ENCODE peak calls at places on chromosomes 12 and 14, in five cellular contexts. Q, F, G, E and M are unnamed samples.

GRCh38 chr12:57430117-57430930 is 519 bp downstream of the R3HDM2 start:
- DNase-seq in Q (peak; percentile 43), F (no peak), G (no peak), E (peak; percentile 55), M (no peak)

GRCh38 chr12:51721281-51721940 is 127.1 kb downstream of the FIGNL2 start:
- DNase-seq in Q (peak; percentile 35), F (no peak), G (no peak), E (peak; percentile 5), M (no peak)

GRCh38 chr12:95368931-95369330 is 105.0 kb upstream of the METAP2 start:
- DNase-seq in Q (no peak), F (no peak), G (no peak), E (no peak), M (no peak)

GRCh38 chr14:85248881-85249635 is 280.9 kb upstream of the FLRT2 start:
- DNase-seq in Q (no peak), F (no peak), G (no peak), E (no peak), M (no peak)

GRCh38 chr12:104423273-104423672 is 33.5 kb upstream of the CHST11 start:
- DNase-seq in Q (no peak), F (no peak), G (no peak), E (no peak), M (no peak)

GRCh38 chr14:36723551-36723950 is 61.9 kb downstream of the PAX9 start:
- DNase-seq in Q (no peak), F (no peak), G (no peak), E (no peak), M (no peak)

GRCh38 chr14:66087231-66087630 is 398.9 kb upstream of the CCDC196 start:
- DNase-seq in Q (no peak), F (no peak), G (no peak), E (no peak), M (no peak)

GRCh38 chr14:99401196-99401595 is 79.5 kb downstream of the SETD3 start:
- DNase-seq in Q (no peak), F (no peak), G (no peak), E (no peak), M (no peak)

GRCh38 chr12:120687570-120688289 is 781 bp downstream of the MLEC start:
- DNase-seq in Q (peak; percentile 43), F (no peak), G (no peak), E (no peak), M (no peak)

GRCh38 chr14:92409069-92409468 is 86.1 kb downstream of the SLC24A4 start:
- DNase-seq in Q (no peak), F (no peak), G (no peak), E (no peak), M (no peak)

GRCh38 chr12:3571323-3571722 is 80.3 kb downstream of the PRMT8 start:
- DNase-seq in Q (no peak), F (no peak), G (no peak), E (no peak), M (no peak)

GRCh38 chr14:48974994-48975393 is 611.2 kb downstream of the RPS29 start:
- DNase-seq in Q (no peak), F (no peak), G (no peak), E (no peak), M (no peak)

GRCh38 chr14:52377940-52378339 is 63.8 kb downstream of the PTGER2 start:
- DNase-seq in Q (no peak), F (no peak), G (no peak), E (no peak), M (no peak)

GRCh38 chr14:72723741-72724530 is 170.0 kb downstream of the DPF3 start:
- DNase-seq in Q (no peak), F (no peak), G (no peak), E (no peak), M (no peak)

GRCh38 chr14:100748944-100749343 is 22.3 kb downstream of the DLK1 start:
- DNase-seq in Q (peak; percentile 6), F (no peak), G (no peak), E (no peak), M (no peak)

GRCh38 chr14:63223596-63223995 is 19.4 kb downstream of the RHOJ start:
- DNase-seq in Q (no peak), F (no peak), G (no peak), E (no peak), M (no peak)

GRCh38 chr12:66409195-66409871 is 107.0 kb downstream of the HELB start:
- DNase-seq in Q (no peak), F (peak; percentile 61), G (peak; percentile 20), E (no peak), M (no peak)

GRCh38 chr14:79708426-79708825 is 502.9 kb downstream of the DIO2 start:
- DNase-seq in Q (no peak), F (no peak), G (no peak), E (no peak), M (peak; percentile 17)

GRCh38 chr14:37709419-37710195 is 114.2 kb downstream of the TTC6 start:
- DNase-seq in Q (no peak), F (no peak), G (no peak), E (no peak), M (no peak)

GRCh38 chr12:93944196-93944595 is 204.2 kb upstream of the PLXNC1 start:
- DNase-seq in Q (no peak), F (no peak), G (no peak), E (no peak), M (no peak)

GRCh38 chr14:74133833-74134481 is 49.2 kb downstream of the LIN52 start:
- DNase-seq in Q (no peak), F (no peak), G (no peak), E (no peak), M (no peak)

GRCh38 chr14:48005986-48006385 is 330.6 kb upstream of the MDGA2 start:
- DNase-seq in Q (no peak), F (no peak), G (no peak), E (no peak), M (no peak)

GRCh38 chr14:54374117-54374884 is 22.5 kb upstream of the CDKN3 start:
- DNase-seq in Q (no peak), F (no peak), G (no peak), E (no peak), M (no peak)

GRCh38 chr14:32033516-32033915 is 43.6 kb upstream of the ARHGAP5 start:
- DNase-seq in Q (no peak), F (no peak), G (no peak), E (no peak), M (peak; percentile 4)

GRCh38 chr12:65742481-65742971 is 81.8 kb upstream of the HMGA2 start:
- DNase-seq in Q (no peak), F (no peak), G (no peak), E (no peak), M (no peak)

GRCh38 chr14:99792551-99793212 is 531 bp upstream of the EML1 start:
- DNase-seq in Q (no peak), F (no peak), G (peak; percentile 3), E (peak; percentile 47), M (peak; percentile 55)

GRCh38 chr12:78431931-78432330 is 432.6 kb upstream of the SYT1 start:
- DNase-seq in Q (no peak), F (no peak), G (no peak), E (no peak), M (no peak)

GRCh38 chr12:75853621-75854020 is 178.0 kb downstream of the PHLDA1 start:
- DNase-seq in Q (no peak), F (no peak), G (no peak), E (no peak), M (no peak)